ENCODE peak calls at places on chromosomes 11 and 22, in four cellular contexts. N is NCI-H774, Q is stromal cell of bone marrow, I is skeletal muscle cell. M is an unnamed sample.

GRCh38 chr22:17587631-17588030 is 24.3 kb downstream of the SLC25A18 start:
- DNase-seq in N (no peak), Q (no peak), I (no peak), M (no peak)

GRCh38 chr11:109747839-109748238 is 325.8 kb downstream of the C11orf87 start:
- DNase-seq in N (no peak), Q (no peak), I (no peak), M (no peak)

GRCh38 chr11:122140535-122140934 is 24.5 kb upstream of the BLID start:
- DNase-seq in N (no peak), Q (peak), I (peak), M (peak)

GRCh38 chr11:65476632-65477270 is 22.1 kb upstream of the MALAT1 start:
- DNase-seq in N (no peak), Q (peak), I (no peak), M (no peak)

GRCh38 chr11:102007567-102008437 is 39.4 kb upstream of the CFAP300 start:
- DNase-seq in N (peak), Q (peak), I (peak), M (peak)

GRCh38 chr22:43812149-43812842 is at the start of gene EFCAB6:
- DNase-seq in N (peak), Q (peak), I (peak), M (no peak)

GRCh38 chr11:2275334-2276279 is 5.2 kb upstream of the ASCL2 start:
- DNase-seq in N (no peak), Q (no peak), I (no peak), M (no peak)

GRCh38 chr11:118214210-118214914 is 10.4 kb downstream of the JAML start:
- DNase-seq in N (no peak), Q (no peak), I (no peak), M (no peak)